ENCODE peak calls at places on chromosomes 13 and 19, in seven cellular contexts. G, V, K, E, A, R and N are unnamed samples. For H3K4me1, the result is how much of the 10 kb centered on the place peaks cover.

GRCh38 chr19:33933931-33934330 is 137.3 kb downstream of the KCTD15 start:
- DNase-seq in G (no peak), V (no peak), K (no peak), E (no peak), A (no peak), R (no peak), N (no peak)

GRCh38 chr13:50119593-50119992 is 104.3 kb downstream of the KCNRG start:
- DNase-seq in G (no peak), V (no peak), K (no peak), E (no peak), A (no peak), R (no peak), N (no peak)

GRCh38 chr13:91722267-91722884 is 324.0 kb downstream of the GPC5 start:
- DNase-seq in G (no peak), V (no peak), K (no peak), E (peak), A (no peak), R (no peak), N (no peak)

GRCh38 chr19:2026770-2027169 is 11.3 kb upstream of the BTBD2 start:
- DNase-seq in G (no peak), V (no peak), K (no peak), E (no peak), A (no peak), R (no peak), N (no peak)

GRCh38 chr13:30730526-30730925 is 4.8 kb upstream of the ALOX5AP start:
- DNase-seq in G (no peak), V (no peak), K (no peak), E (no peak), A (no peak), R (no peak), N (no peak)

GRCh38 chr19:45817010-45817724 is 2.1 kb upstream of the RSPH6A start:
- DNase-seq in G (peak), V (peak), K (peak), E (peak), A (peak), R (peak), N (peak)

GRCh38 chr13:110641055-110642015 is 26.0 kb downstream of the NAXD start:
- DNase-seq in G (no peak), V (no peak), K (no peak), E (peak), A (peak), R (peak), N (no peak)

GRCh38 chr13:20125129-20125782 is 35.6 kb downstream of the GJA3 start:
- DNase-seq in G (no peak), V (no peak), K (no peak), E (peak), A (peak), R (no peak), N (no peak)

GRCh38 chr13:33075996-33076395 is 59.8 kb downstream of the KL start:
- DNase-seq in G (no peak), V (no peak), K (no peak), E (no peak), A (no peak), R (no peak), N (no peak)

GRCh38 chr13:29849071-29849541 is 1.3 kb downstream of the UBL3 start:
- DNase-seq in G (no peak), V (no peak), K (no peak), E (peak), A (no peak), R (no peak), N (peak)

GRCh38 chr13:104008571-104009435 is 942.6 kb upstream of the SLC10A2 start:
- DNase-seq in G (no peak), V (no peak), K (no peak), E (peak), A (no peak), R (no peak), N (no peak)

GRCh38 chr13:32209670-32210069 is 105.5 kb downstream of the ZAR1L start:
- DNase-seq in G (no peak), V (no peak), K (no peak), E (no peak), A (no peak), R (no peak), N (no peak)

GRCh38 chr19:15379996-15380647 is 535 bp upstream of the AKAP8 start:
- DNase-seq in G (no peak), V (no peak), K (no peak), E (peak), A (peak), R (no peak), N (peak)

GRCh38 chr13:44272692-44273091 is 100.9 kb upstream of the SERP2 start:
- DNase-seq in G (no peak), V (no peak), K (no peak), E (peak), A (no peak), R (no peak), N (no peak)

GRCh38 chr19:29326351-29326750 is 113.4 kb upstream of the UQCRFS1 start:
- DNase-seq in G (no peak), V (no peak), K (no peak), E (no peak), A (peak), R (no peak), N (no peak)

GRCh38 chr13:113152894-113153809 is 5.3 kb upstream of the PROZ start:
- DNase-seq in G (no peak), V (peak), K (peak), E (peak), A (peak), R (peak), N (peak)

GRCh38 chr13:114303700-114304327 is 10.5 kb upstream of the CHAMP1 start:
- DNase-seq in G (no peak), V (no peak), K (no peak), E (no peak), A (no peak), R (no peak), N (no peak)

GRCh38 chr19:27975419-27976005 is 1237.4 kb downstream of the UQCRFS1 start:
- DNase-seq in G (no peak), V (no peak), K (no peak), E (no peak), A (no peak), R (no peak), N (no peak)

GRCh38 chr13:112685856-112686255 is 4.0 kb upstream of the ATP11A start:
- DNase-seq in G (no peak), V (no peak), K (no peak), E (no peak), A (no peak), R (no peak), N (no peak)

GRCh38 chr19:37362733-37363132 is 8.2 kb upstream of the ZNF527 start:
- DNase-seq in G (no peak), V (no peak), K (no peak), E (no peak), A (no peak), R (no peak), N (no peak)

GRCh38 chr13:112124100-112124499 is 57.2 kb downstream of the SOX1 start:
- DNase-seq in G (no peak), V (no peak), K (no peak), E (no peak), A (no peak), R (no peak), N (no peak)

GRCh38 chr19:43425567-43426392 is 11.1 kb downstream of the TEX101 start:
- DNase-seq in G (no peak), V (no peak), K (no peak), E (no peak), A (peak), R (no peak), N (peak)

GRCh38 chr19:13116282-13117175 is at the start of gene TRMT1:
- DNase-seq in G (peak), V (peak), K (peak), E (peak), A (peak), R (peak), N (peak)
- H3K4me3 ChIP-seq in G (peak), V (peak), K (peak), E (peak), A (peak), R (peak), N (peak)

GRCh38 chr19:41327499-41328156 is 17.7 kb downstream of the CCDC97 start:
- DNase-seq in G (no peak), V (peak), K (peak), E (peak), A (no peak), R (peak), N (peak)
- H3K4me1 ChIP-seq in G (under half), V (half or more), K (half or more), E (half or more), A (half or more), R (half or more), N (under half)

GRCh38 chr13:79485451-79485850 is 4.5 kb downstream of the NDFIP2 start:
- DNase-seq in G (no peak), V (no peak), K (no peak), E (no peak), A (no peak), R (no peak), N (no peak)
- H3K4me3 ChIP-seq in G (no peak), V (no peak), K (no peak), E (peak), A (no peak), R (no peak), N (no peak)

GRCh38 chr19:48330012-48330681 is 4.8 kb downstream of the EMP3 start:
- DNase-seq in G (no peak), V (peak), K (peak), E (no peak), A (peak), R (peak), N (peak)
- H3K4me1 ChIP-seq in G (under half), V (half or more), K (under half), E (under half), A (half or more), R (half or more), N (under half)

GRCh38 chr19:17950310-17951150 is 16.4 kb upstream of the KCNN1 start:
- DNase-seq in G (no peak), V (no peak), K (no peak), E (no peak), A (no peak), R (no peak), N (no peak)
- H3K4me3 ChIP-seq in G (peak), V (peak), K (no peak), E (no peak), A (no peak), R (no peak), N (no peak)